ENCODE peak calls at places on chromosomes 4 and X, in eight cellular contexts. H is CD4-positive, alpha-beta memory T cell; L is dorsolateral prefrontal cortex; P is heart left ventricle; E is tibial nerve; R is mesenchymal stem cell; I is aorta; A is prostate gland. V is an unnamed sample.

GRCh38 chr4:158729716-158730559 is 6.7 kb upstream of the PPID start:
- DNase-seq in H (peak), P (no peak), R (peak), A (peak), L (peak), I (peak), E (peak), V (peak)

GRCh38 chr4:187176261-187176910 is 452.7 kb upstream of the FAT1 start:
- DNase-seq in P (no peak), I (no peak), A (no peak), L (no peak), H (no peak), R (no peak), E (no peak), V (no peak)

GRCh38 chr4:156512622-156513021 is 459.0 kb downstream of the PDGFC start:
- DNase-seq in I (no peak), R (peak), A (peak), H (no peak), L (no peak), E (no peak), P (no peak), V (no peak)

GRCh38 chr4:118327554-118328241 is 25.1 kb downstream of the PRSS12 start:
- DNase-seq in H (no peak), E (no peak), I (no peak), P (no peak), L (no peak), A (no peak), R (no peak), V (no peak)

GRCh38 chr4:73701116-73701515 is 39.3 kb upstream of the CXCL8 start:
- DNase-seq in E (no peak), P (no peak), H (no peak), L (no peak), A (no peak), R (peak), I (no peak), V (no peak)

GRCh38 chr4:42331914-42332368 is 65.3 kb upstream of the SHISA3 start:
- DNase-seq in L (no peak), E (peak), A (no peak), H (no peak), I (no peak), R (peak), P (no peak), V (no peak)

GRCh38 chrX:17788439-17788838 is 51.1 kb downstream of the SCML1 start:
- DNase-seq in A (no peak), H (peak), E (peak), R (peak), P (no peak), L (no peak), I (peak), V (no peak)

GRCh38 chrX:48824066-48824465 is 2.2 kb upstream of the ERAS start:
- DNase-seq in E (no peak), H (no peak), I (peak), L (no peak), P (no peak), R (no peak), A (no peak), V (no peak)

GRCh38 chr4:95469617-95470016 is 79.2 kb downstream of the UNC5C start:
- DNase-seq in A (no peak), I (no peak), H (no peak), P (no peak), L (no peak), E (no peak), R (peak), V (no peak)

GRCh38 chrX:65985922-65986588 is 53.8 kb downstream of the VSIG4 start:
- DNase-seq in A (peak), I (no peak), E (peak), H (peak), P (no peak), R (peak), L (no peak), V (no peak)

GRCh38 chr4:107719211-107719926 is 665 bp downstream of the PAPSS1 start:
- DNase-seq in P (no peak), A (peak), E (no peak), I (no peak), H (no peak), R (peak), L (peak), V (no peak)

GRCh38 chr4:153420361-153420760 is 45.8 kb upstream of the TMEM131L start:
- DNase-seq in P (no peak), H (no peak), L (no peak), R (no peak), I (no peak), A (no peak), E (no peak), V (no peak)

GRCh38 chrX:115565888-115566287 is 4.9 kb downstream of the PLS3 start:
- DNase-seq in L (no peak), I (no peak), P (no peak), R (no peak), H (no peak), A (no peak), E (no peak), V (no peak)

GRCh38 chr4:27084685-27085356 is 224.2 kb downstream of the STIM2 start:
- DNase-seq in E (no peak), L (peak), P (peak), I (peak), A (peak), R (peak), H (no peak), V (no peak)

GRCh38 chr4:8241211-8241779 is 28.3 kb upstream of the HTRA3 start:
- DNase-seq in R (no peak), L (no peak), H (no peak), I (no peak), E (no peak), A (no peak), P (no peak), V (no peak)

GRCh38 chr4:124694961-124695598 is 17.5 kb downstream of the ANKRD50 start:
- DNase-seq in P (no peak), H (no peak), R (no peak), E (no peak), A (no peak), I (no peak), L (no peak), V (no peak)

GRCh38 chr4:180372671-180373070 is 1870.5 kb upstream of the TENM3 start:
- DNase-seq in L (no peak), E (no peak), P (no peak), H (no peak), R (no peak), A (no peak), I (no peak), V (no peak)

GRCh38 chr4:118340109-118340508 is 12.7 kb downstream of the PRSS12 start:
- DNase-seq in H (no peak), E (no peak), A (no peak), L (no peak), I (no peak), R (no peak), P (no peak), V (no peak)

GRCh38 chr4:106284227-106284626 is 31.8 kb downstream of the TBCK start:
- DNase-seq in P (no peak), I (no peak), A (no peak), E (no peak), R (no peak), L (no peak), H (no peak), V (no peak)

GRCh38 chr4:38759077-38759789 is 23.6 kb downstream of the TLR10 start:
- DNase-seq in P (no peak), E (peak), I (no peak), L (peak), A (peak), H (peak), R (peak), V (peak)

GRCh38 chrX:110853610-110854009 is 58.0 kb upstream of the CHRDL1 start:
- DNase-seq in I (no peak), H (peak), E (peak), R (peak), L (no peak), P (no peak), A (peak), V (no peak)

GRCh38 chrX:133254666-133255065 is 36.5 kb upstream of the TFDP3 start:
- DNase-seq in L (no peak), H (no peak), E (no peak), A (no peak), R (peak), I (no peak), P (no peak), V (no peak)

GRCh38 chr4:82480786-82481317 is 50.5 kb downstream of the ENOPH1 start:
- DNase-seq in E (no peak), I (no peak), H (no peak), R (no peak), A (no peak), P (no peak), L (no peak), V (no peak)

GRCh38 chrX:103919336-103919682 is 43.1 kb upstream of the TMSB15B start:
- DNase-seq in H (no peak), P (no peak), I (no peak), R (peak), L (no peak), E (peak), A (no peak), V (no peak)

GRCh38 chrX:101160001-101160400 is 59.6 kb upstream of the DRP2 start:
- DNase-seq in E (no peak), I (no peak), A (no peak), L (no peak), P (no peak), R (no peak), H (no peak), V (no peak)

GRCh38 chrX:38807873-38808272 is 6.6 kb downstream of the MID1IP1 start:
- DNase-seq in P (no peak), H (no peak), I (no peak), R (peak), A (no peak), L (no peak), E (no peak), V (no peak)

GRCh38 chr4:14078311-14078710 is 450.8 kb upstream of the BOD1L1 start:
- DNase-seq in R (no peak), E (no peak), P (no peak), I (no peak), H (no peak), L (no peak), A (no peak), V (no peak)

GRCh38 chr4:6472387-6473263 is at the start of gene PPP2R2C:
- DNase-seq in P (no peak), A (no peak), R (no peak), L (no peak), E (no peak), H (no peak), I (no peak), V (no peak)

GRCh38 chr4:41644288-41644914 is 104.1 kb downstream of the PHOX2B start:
- DNase-seq in L (peak), I (peak), E (peak), P (peak), A (peak), R (peak), H (no peak), V (no peak)

GRCh38 chr4:139642364-139642763 is 23.3 kb upstream of the MGST2 start:
- DNase-seq in P (no peak), I (no peak), A (no peak), H (no peak), E (no peak), R (peak), L (no peak), V (no peak)

GRCh38 chr4:111717916-111718315 is 427.3 kb upstream of the FAM241A start:
- DNase-seq in A (peak), H (no peak), E (no peak), L (no peak), P (no peak), I (no peak), R (no peak), V (no peak)

GRCh38 chr4:154928640-154929257 is 147.7 kb downstream of the RBM46 start:
- DNase-seq in R (no peak), P (no peak), I (no peak), L (no peak), A (no peak), H (no peak), E (no peak), V (no peak)

GRCh38 chrX:24027985-24028384 is 999 bp upstream of the KLHL15 start:
- DNase-seq in H (no peak), E (no peak), A (no peak), R (no peak), I (no peak), L (no peak), P (no peak), V (no peak)

GRCh38 chr4:151407466-151408379 is 1.3 kb upstream of the FHIP1A start:
- DNase-seq in A (peak), R (peak), I (peak), H (peak), E (no peak), P (peak), L (peak), V (no peak)

GRCh38 chrX:11619426-11619825 is 46.3 kb downstream of the ARHGAP6 start:
- DNase-seq in P (no peak), A (no peak), L (no peak), E (no peak), R (no peak), H (no peak), I (no peak), V (no peak)

GRCh38 chr4:2352729-2353221 is 65.7 kb downstream of the ZFYVE28 start:
- DNase-seq in P (peak), A (no peak), R (no peak), H (no peak), I (peak), E (no peak), L (no peak), V (no peak)

GRCh38 chr4:89277412-89277811 is 30.2 kb downstream of the GPRIN3 start:
- DNase-seq in L (no peak), A (no peak), E (no peak), R (peak), H (no peak), I (no peak), P (no peak), V (no peak)

GRCh38 chr4:55409468-55410171 is 13.9 kb downstream of the TMEM165 start:
- DNase-seq in I (no peak), H (no peak), E (no peak), P (no peak), R (peak), A (no peak), L (no peak), V (no peak)
- H3K4me3 ChIP-seq in I (no peak), H (no peak), E (no peak), P (no peak), R (peak), A (no peak), L (no peak), V (no peak)

GRCh38 chr4:149404143-149404542 is 411.5 kb downstream of the IQCM start:
- DNase-seq in E (no peak), H (no peak), A (no peak), I (no peak), L (no peak), R (no peak), P (no peak), V (no peak)

DNA sequence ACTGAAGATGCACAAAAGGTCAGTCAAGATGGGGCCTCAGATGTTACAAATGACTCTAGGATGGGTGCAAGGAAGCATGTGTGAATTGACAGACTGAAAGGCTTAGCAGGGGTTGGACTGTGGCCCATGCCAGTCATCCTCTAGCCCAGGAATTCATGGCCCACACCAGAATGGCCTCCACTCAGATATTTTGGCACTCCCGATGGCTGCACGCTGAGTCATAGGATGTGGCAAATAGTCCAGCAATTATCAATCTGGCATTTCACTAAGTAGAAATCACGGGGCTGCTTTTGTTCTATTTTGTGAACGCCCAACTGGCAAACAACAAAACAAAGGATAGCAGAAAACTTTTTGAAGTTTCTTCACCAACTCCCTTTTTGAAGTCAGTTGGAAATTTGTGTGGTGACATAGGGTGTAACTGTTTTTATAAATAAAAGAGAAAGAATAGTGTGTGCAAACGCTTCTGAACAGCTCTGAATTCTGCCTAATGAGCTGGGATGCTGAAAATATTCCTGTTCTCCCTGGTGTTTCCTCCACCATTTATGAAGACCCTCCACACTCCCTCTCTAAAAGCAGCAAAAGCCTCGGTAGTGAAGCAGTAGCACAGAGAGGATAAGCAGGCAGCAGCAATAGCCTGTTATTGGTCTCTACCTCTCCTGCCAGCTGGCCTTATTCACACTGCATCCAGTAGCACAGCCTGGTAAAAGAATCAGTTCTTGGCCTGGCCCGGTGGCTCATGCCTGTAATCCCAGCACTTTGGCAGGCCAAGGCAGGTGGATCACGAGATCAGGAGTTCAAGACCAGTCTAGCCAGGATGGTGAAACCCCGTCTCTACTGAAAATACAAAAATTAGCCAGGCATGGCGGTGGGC is 406.2 kb downstream of the IQCM start:
- DNase-seq in H (no peak), R (peak), I (peak), A (no peak), P (peak), L (peak), E (no peak), V (peak)
- H3K27ac ChIP-seq in H (no peak), R (peak), I (no peak), A (no peak), P (peak), L (no peak), E (peak), V (peak)

GRCh38 chr4:134200811-134201215 is 776 bp downstream of the PABPC4L start:
- DNase-seq in R (no peak), A (no peak), I (peak), P (peak), H (no peak), L (no peak), E (no peak), V (no peak)
- H3K4me3 ChIP-seq in R (peak), A (peak), I (peak), P (peak), H (no peak), L (peak), E (peak), V (no peak)

GRCh38 chr4:98369322-98369721 is 108.1 kb downstream of the RAP1GDS1 start:
- DNase-seq in E (no peak), I (no peak), L (no peak), R (no peak), P (no peak), A (no peak), H (no peak), V (no peak)
- H3K27ac ChIP-seq in E (no peak), I (no peak), L (no peak), R (no peak), P (no peak), A (no peak), H (no peak), V (no peak)

V was measured in SJSA1.